ENCODE peak calls at places on chromosome 3, in five cellular contexts. P is K562, O is A549, H is GM12878, S is HepG2. E is an unnamed sample.

GRCh38 chr3:3737511-3737910 is 61.7 kb upstream of the LRRN1 start:
- DNase-seq in O (no peak), P (no peak), S (no peak), H (no peak), E (no peak)

GRCh38 chr3:102512734-102513518 is 78.1 kb downstream of the ZPLD1 start:
- DNase-seq in O (no peak), H (no peak), S (no peak), P (no peak), E (no peak)

GRCh38 chr3:116966649-116967048 is 257.1 kb downstream of the TUSC7 start:
- DNase-seq in S (no peak), P (no peak), O (no peak), H (no peak), E (no peak)

GRCh38 chr3:59660852-59661624 is 611.2 kb upstream of the CFAP20DC start:
- DNase-seq in P (no peak), O (peak; percentile 19), S (no peak), H (no peak), E (no peak)

GRCh38 chr3:45311953-45312795 is 76.2 kb upstream of the LARS2 start:
- DNase-seq in H (no peak), S (no peak), P (no peak), O (no peak), E (peak; percentile 57)

GRCh38 chr3:192022412-192022811 is 561.4 kb downstream of the PYDC2 start:
- DNase-seq in O (peak; percentile 4), P (no peak), S (no peak), H (no peak), E (no peak)

GRCh38 chr3:65107174-65107573 is 419.4 kb upstream of the ADAMTS9 start:
- DNase-seq in H (no peak), P (no peak), S (no peak), O (no peak), E (no peak)

GRCh38 chr3:187101184-187102072 is 37.9 kb downstream of the RPL39L start:
- DNase-seq in H (no peak), P (peak; percentile 42), O (peak; percentile 22), S (peak; percentile 43), E (no peak)

GRCh38 chr3:149902498-149903139 is 68.1 kb downstream of the PFN2 start:
- DNase-seq in S (no peak), O (no peak), H (no peak), P (no peak), E (no peak)

GRCh38 chr3:27960133-27960532 is 238.0 kb upstream of the EOMES start:
- DNase-seq in S (no peak), H (no peak), O (no peak), P (no peak), E (no peak)

GRCh38 chr3:154324919-154325318 is 632 bp upstream of the DHX36 start:
- DNase-seq in S (peak; percentile 63), H (no peak), O (peak; percentile 1), P (no peak), E (no peak)

GRCh38 chr3:190338717-190339116 is 16.5 kb upstream of the CLDN1 start:
- DNase-seq in O (peak; percentile 53), H (no peak), S (no peak), P (no peak), E (no peak)

GRCh38 chr3:177135841-177136492 is 61.3 kb downstream of the TBL1XR1 start:
- DNase-seq in O (peak; percentile 21), H (no peak), P (no peak), S (peak; percentile 91), E (no peak)

GRCh38 chr3:100089802-100090668 is 24.3 kb downstream of the FILIP1L start:
- DNase-seq in P (peak; percentile 49), H (no peak), O (peak; percentile 49), S (peak; percentile 67), E (peak; percentile 76)
- TF ChIP-seq JUNB in P (no peak), H (no peak), O (no peak), S (no peak), E (no peak)

DNA sequence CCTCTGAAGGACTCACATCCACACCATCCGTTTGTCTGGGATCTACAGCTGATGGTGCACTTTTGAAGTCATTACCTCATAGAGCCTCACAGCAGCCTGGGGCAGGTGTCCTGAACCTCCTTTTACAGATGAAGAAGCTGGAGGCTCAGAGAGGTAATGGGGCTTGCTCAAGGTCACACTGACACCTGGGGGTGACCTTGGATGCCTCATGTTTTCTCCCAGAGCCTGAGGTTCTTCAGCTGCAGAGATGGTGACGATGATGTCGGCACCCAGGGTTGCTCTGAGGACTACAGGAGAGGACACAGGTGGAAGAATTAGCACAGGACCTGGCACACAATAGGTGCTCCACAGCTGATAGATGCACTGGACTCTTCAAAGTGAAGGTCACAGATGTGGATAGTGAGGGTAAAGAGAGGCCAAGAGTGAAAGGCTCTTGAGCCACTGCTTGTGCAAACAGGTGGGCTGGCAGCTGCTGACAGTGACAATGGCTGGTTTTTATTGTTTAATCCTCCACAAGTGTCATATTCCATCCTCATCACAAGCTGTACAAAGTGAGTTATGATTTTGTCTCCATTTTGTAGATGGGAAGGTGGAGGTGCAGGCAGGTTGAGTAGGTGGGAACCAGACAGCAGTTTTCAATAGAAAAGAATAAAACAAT is 17.4 kb upstream of the ATP2B2 start:
- DNase-seq in H (no peak), O (no peak), S (no peak), P (no peak), E (no peak)
- TF ChIP-seq JUNB in H (no peak), O (no peak), S (no peak), P (no peak), E (no peak)

DNA sequence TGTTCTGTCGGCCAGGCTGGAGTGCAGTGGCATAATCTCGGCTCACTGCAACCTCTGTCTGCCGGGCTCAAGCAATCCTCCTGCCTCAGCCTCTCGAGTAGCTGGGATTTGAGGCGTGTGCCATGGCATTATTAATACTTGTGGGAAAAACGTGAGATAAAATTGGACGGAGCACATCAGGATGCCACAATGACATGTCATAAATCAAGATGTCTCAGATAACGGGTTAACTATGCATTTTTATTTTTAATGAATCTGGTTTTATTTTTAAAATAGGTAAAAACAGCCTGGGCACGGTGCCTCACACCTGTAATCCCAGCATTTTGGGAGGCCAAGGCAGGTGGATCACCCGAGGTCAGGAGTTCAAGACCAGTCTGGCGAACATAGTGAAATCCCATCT is 212.8 kb downstream of the TBC1D5 start:
- DNase-seq in S (no peak), P (no peak), H (no peak), O (no peak), E (no peak)
- TF ChIP-seq JUNB in S (no peak), P (no peak), H (no peak), O (no peak), E (no peak)

GRCh38 chr3:184168363-184169120 is 6.1 kb upstream of the AP2M1 start:
- DNase-seq in O (no peak), P (no peak), H (no peak), S (no peak), E (no peak)
- TF ChIP-seq JUNB in O (no peak), P (no peak), H (no peak), S (no peak), E (no peak)

GRCh38 chr3:57544181-57545125 is at the start of gene DNAH12:
- DNase-seq in P (peak; percentile 26), O (no peak), S (peak; percentile 64), H (no peak), E (peak; percentile 97)
- TF ChIP-seq JUNB in P (no peak), O (no peak), S (no peak), H (no peak), E (no peak)

GRCh38 chr3:118909751-118910150 is 124.9 kb downstream of the IGSF11 start:
- DNase-seq in P (no peak), H (no peak), S (no peak), O (peak; percentile 13), E (no peak)
- TF ChIP-seq JUNB in P (no peak), H (no peak), S (no peak), O (no peak), E (no peak)

DNA sequence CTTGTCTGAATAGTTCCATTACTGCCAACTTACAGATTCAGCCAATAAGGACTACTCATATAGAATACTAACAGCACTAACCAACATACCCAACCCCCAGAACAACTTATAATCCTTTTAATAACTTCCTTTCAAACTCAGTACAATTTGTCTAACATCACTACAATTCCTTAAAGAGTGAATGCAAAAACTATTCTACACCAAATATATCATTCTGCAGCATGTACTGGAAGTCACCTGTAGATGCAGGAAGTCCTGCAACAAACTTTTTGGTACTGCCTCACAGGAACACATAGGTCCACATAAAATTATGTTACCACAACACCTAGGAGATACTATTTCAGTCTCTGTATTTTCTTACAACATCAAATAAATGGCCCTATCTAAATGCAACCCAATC is 2.1 kb downstream of the CCNL1 start:
- DNase-seq in H (no peak), S (no peak), P (no peak), O (no peak), E (no peak)
- TF ChIP-seq JUNB in H (no peak), S (no peak), P (no peak), O (no peak), E (no peak)

DNA sequence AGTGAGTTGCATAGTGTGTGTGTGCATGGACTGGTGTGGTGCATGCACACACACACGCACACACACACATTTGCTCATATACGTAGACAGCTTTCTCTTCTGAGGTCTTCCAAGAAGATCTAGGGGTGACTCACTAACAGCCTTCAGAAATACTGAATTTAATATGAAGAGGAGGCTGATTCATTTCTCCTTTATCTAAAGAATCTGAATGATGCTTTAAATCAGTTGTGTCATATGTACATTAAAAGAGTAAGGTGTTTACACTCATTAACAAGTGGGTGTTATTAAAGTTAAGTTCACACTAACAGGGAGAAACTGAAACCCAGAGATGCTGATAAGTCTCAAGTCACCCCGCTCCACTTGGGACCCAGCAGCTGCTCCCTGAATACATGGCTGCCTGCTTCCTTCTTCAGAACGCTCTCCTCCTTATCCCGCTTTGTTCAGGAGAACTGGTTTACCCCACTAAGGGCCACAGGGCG is 22.0 kb downstream of the TMPRSS7 start:
- DNase-seq in O (peak; percentile 26), S (no peak), H (no peak), P (no peak), E (no peak)
- TF ChIP-seq JUNB in O (no peak), S (no peak), H (no peak), P (no peak), E (no peak)

E was measured in GM23338.